ENCODE peak calls at places on chromosomes 7 and 10, in four cellular contexts. One of them, this sample, is unnamed.

GRCh38 chr10:124732931-124733536 is 11.1 kb downstream of the FAM53B start:
- DNase-seq in H1: no peak
- DNase-seq in K562: no peak
- DNase-seq in HepG2: no peak
- DNase-seq in this sample: peak

GRCh38 chr7:129913428-129913827 is 39.3 kb downstream of the UBE2H start:
- DNase-seq in H1: no peak
- DNase-seq in K562: no peak
- DNase-seq in HepG2: no peak
- DNase-seq in this sample: no peak

GRCh38 chr7:25843467-25843866 is 308.5 kb upstream of the NFE2L3 start:
- DNase-seq in H1: no peak
- DNase-seq in K562: no peak
- DNase-seq in HepG2: no peak
- DNase-seq in this sample: no peak

GRCh38 chr10:51524041-51524440 is 175.4 kb downstream of the CSTF2T start:
- DNase-seq in H1: no peak
- DNase-seq in K562: no peak
- DNase-seq in HepG2: no peak
- DNase-seq in this sample: no peak

GRCh38 chr10:12418000-12418399 is 68.7 kb downstream of the CAMK1D start:
- DNase-seq in H1: no peak
- DNase-seq in K562: no peak
- DNase-seq in HepG2: no peak
- DNase-seq in this sample: no peak

GRCh38 chr7:79293655-79294142 is 159.8 kb downstream of the MAGI2 start:
- DNase-seq in H1: no peak
- DNase-seq in K562: no peak
- DNase-seq in HepG2: peak
- DNase-seq in this sample: no peak

GRCh38 chr10:88149906-88150305 is 286.5 kb downstream of the PTEN start:
- DNase-seq in H1: no peak
- DNase-seq in K562: no peak
- DNase-seq in HepG2: no peak
- DNase-seq in this sample: no peak

GRCh38 chr7:117502338-117502737 is 22.5 kb downstream of the CFTR start:
- DNase-seq in H1: no peak
- DNase-seq in K562: no peak
- DNase-seq in HepG2: no peak
- DNase-seq in this sample: no peak

GRCh38 chr7:105268056-105268455 is 120.7 kb downstream of the SRPK2 start:
- DNase-seq in H1: no peak
- DNase-seq in K562: no peak
- DNase-seq in HepG2: no peak
- DNase-seq in this sample: no peak

GRCh38 chr7:112481833-112482669 is 1.3 kb downstream of the LSMEM1 start:
- DNase-seq in H1: peak
- DNase-seq in K562: peak
- DNase-seq in HepG2: no peak
- DNase-seq in this sample: no peak

GRCh38 chr7:20784311-20785210 is 2.1 kb downstream of the SP8 start:
- DNase-seq in H1: no peak
- DNase-seq in K562: no peak
- DNase-seq in HepG2: no peak
- DNase-seq in this sample: no peak

GRCh38 chr10:44761076-44761475 is 150.1 kb upstream of the TMEM72 start:
- DNase-seq in H1: no peak
- DNase-seq in K562: no peak
- DNase-seq in HepG2: no peak
- DNase-seq in this sample: no peak

GRCh38 chr10:100349087-100349486 is 2.1 kb downstream of the SCD start:
- DNase-seq in H1: no peak
- DNase-seq in K562: no peak
- DNase-seq in HepG2: no peak
- DNase-seq in this sample: no peak

GRCh38 chr10:122421054-122421625 is 33.3 kb upstream of the ARMS2 start:
- DNase-seq in H1: no peak
- DNase-seq in K562: no peak
- DNase-seq in HepG2: no peak
- DNase-seq in this sample: no peak

GRCh38 chr7:55545496-55545895 is 26.8 kb downstream of the VOPP1 start:
- DNase-seq in H1: no peak
- DNase-seq in K562: no peak
- DNase-seq in HepG2: no peak
- DNase-seq in this sample: no peak

GRCh38 chr10:125203186-125203800 is 42.9 kb upstream of the CTBP2 start:
- DNase-seq in H1: no peak
- DNase-seq in K562: no peak
- DNase-seq in HepG2: no peak
- DNase-seq in this sample: no peak

GRCh38 chr7:75772081-75773077 is at the start of gene CCL26:
- DNase-seq in H1: no peak
- DNase-seq in K562: no peak
- DNase-seq in HepG2: peak
- DNase-seq in this sample: no peak

GRCh38 chr10:51862149-51862548 is 162.8 kb upstream of the CSTF2T start:
- DNase-seq in H1: no peak
- DNase-seq in K562: no peak
- DNase-seq in HepG2: no peak
- DNase-seq in this sample: no peak

GRCh38 chr10:66654861-66655260 is 271.0 kb upstream of the LRRTM3 start:
- DNase-seq in H1: no peak
- DNase-seq in K562: no peak
- DNase-seq in HepG2: no peak
- DNase-seq in this sample: no peak

GRCh38 chr10:113320213-113320612 is 232.6 kb upstream of the HABP2 start:
- DNase-seq in H1: no peak
- DNase-seq in K562: no peak
- DNase-seq in HepG2: no peak
- DNase-seq in this sample: no peak

GRCh38 chr7:128031901-128032604 is 816 bp upstream of the LRRC4 start:
- DNase-seq in H1: no peak
- DNase-seq in K562: no peak
- DNase-seq in HepG2: no peak
- DNase-seq in this sample: no peak

GRCh38 chr10:45155784-45156183 is 155.1 kb downstream of the ZNF22 start:
- DNase-seq in H1: no peak
- DNase-seq in K562: peak
- DNase-seq in HepG2: peak
- DNase-seq in this sample: no peak

GRCh38 chr10:132448248-132448731 is 51.3 kb downstream of the PWWP2B start:
- DNase-seq in H1: no peak
- DNase-seq in K562: peak
- DNase-seq in HepG2: no peak
- DNase-seq in this sample: peak

GRCh38 chr7:141072548-141073172 is 1.2 kb upstream of the TMEM178B start:
- DNase-seq in H1: no peak
- DNase-seq in K562: no peak
- DNase-seq in HepG2: no peak
- DNase-seq in this sample: no peak

GRCh38 chr10:37754538-37755323 is 102.7 kb downstream of the ZNF248 start:
- DNase-seq in H1: no peak
- DNase-seq in K562: peak
- DNase-seq in HepG2: peak
- DNase-seq in this sample: no peak

GRCh38 chr10:101650841-101651240 is 44.1 kb downstream of the FBXW4 start:
- DNase-seq in H1: no peak
- DNase-seq in K562: no peak
- DNase-seq in HepG2: no peak
- DNase-seq in this sample: no peak

GRCh38 chr7:106284516-106285050 is at the start of gene NAMPT:
- DNase-seq in H1: no peak
- DNase-seq in K562: peak
- DNase-seq in HepG2: no peak
- DNase-seq in this sample: no peak

GRCh38 chr7:100122067-100122466 is 2.6 kb downstream of the CNPY4 start:
- DNase-seq in H1: no peak
- DNase-seq in K562: no peak
- DNase-seq in HepG2: peak
- DNase-seq in this sample: no peak

GRCh38 chr10:111990734-111991133 is 192.8 kb downstream of the GPAM start:
- DNase-seq in H1: no peak
- DNase-seq in K562: no peak
- DNase-seq in HepG2: no peak
- DNase-seq in this sample: no peak

GRCh38 chr7:152459724-152460251 is 24.0 kb upstream of the KMT2C start:
- DNase-seq in H1: no peak
- DNase-seq in K562: peak
- DNase-seq in HepG2: no peak
- DNase-seq in this sample: no peak

GRCh38 chr7:152465118-152465387 is 29.2 kb upstream of the KMT2C start:
- DNase-seq in H1: no peak
- DNase-seq in K562: no peak
- DNase-seq in HepG2: no peak
- DNase-seq in this sample: no peak

GRCh38 chr7:152463714-152464311 is 28.0 kb upstream of the KMT2C start:
- DNase-seq in H1: peak
- DNase-seq in K562: peak
- DNase-seq in HepG2: peak
- DNase-seq in this sample: peak

GRCh38 chr7:152464312-152465117 is 28.7 kb upstream of the KMT2C start:
- DNase-seq in H1: no peak
- DNase-seq in K562: peak
- DNase-seq in HepG2: peak
- DNase-seq in this sample: no peak

GRCh38 chr7:152462995-152463713 is 27.4 kb upstream of the KMT2C start:
- DNase-seq in H1: no peak
- DNase-seq in K562: no peak
- DNase-seq in HepG2: no peak
- DNase-seq in this sample: no peak
- TF ChIP-seq CREB1 in H1: no peak
- TF ChIP-seq CREB1 in K562: no peak
- TF ChIP-seq CREB1 in HepG2: no peak
- TF ChIP-seq CREB1 in this sample: no peak

DNA sequence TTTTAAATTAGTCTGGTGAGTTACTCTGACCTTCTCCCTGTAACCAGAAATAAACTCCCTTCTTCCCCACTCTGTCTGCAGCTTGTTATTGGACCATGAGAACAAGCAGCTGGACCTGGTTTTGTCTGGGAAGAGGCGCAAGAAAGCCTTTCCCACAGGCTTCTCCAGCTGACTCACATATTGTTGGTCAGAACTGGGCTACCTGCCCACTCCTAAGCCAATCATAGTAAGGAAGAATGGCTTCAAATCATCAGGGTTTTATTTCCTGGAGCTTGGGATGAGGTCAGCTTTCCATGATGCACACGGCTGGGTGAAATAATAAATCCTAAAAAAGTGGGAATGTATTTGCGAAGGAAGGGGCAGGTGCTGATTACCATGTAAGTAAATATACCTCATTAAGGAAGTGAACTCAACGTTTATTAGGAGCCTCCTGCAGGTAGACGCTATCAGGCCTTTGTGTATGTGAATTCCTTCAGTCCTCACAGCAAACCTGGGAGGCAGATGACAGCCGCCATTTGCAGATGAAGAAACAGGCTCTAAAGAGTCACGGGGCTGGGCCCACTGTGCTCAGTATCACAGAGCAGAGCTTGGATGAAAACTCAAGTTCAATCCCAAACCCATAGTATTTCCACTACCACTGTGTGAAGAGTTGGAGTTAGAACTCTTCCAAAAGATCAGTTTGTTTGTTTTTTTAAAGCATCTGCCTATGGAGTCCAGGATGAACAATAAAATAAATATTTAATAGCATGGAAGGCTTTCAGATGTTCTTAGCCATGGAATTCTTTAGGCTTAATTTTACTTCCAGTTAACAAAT is 32.7 kb downstream of the IL15RA start:
- DNase-seq in H1: no peak
- DNase-seq in K562: no peak
- DNase-seq in HepG2: no peak
- DNase-seq in this sample: no peak
- TF ChIP-seq KDM1A in H1: no peak
- TF ChIP-seq KDM1A in K562: no peak
- TF ChIP-seq KDM1A in HepG2: no peak
- TF ChIP-seq KDM1A in this sample: no peak

DNA sequence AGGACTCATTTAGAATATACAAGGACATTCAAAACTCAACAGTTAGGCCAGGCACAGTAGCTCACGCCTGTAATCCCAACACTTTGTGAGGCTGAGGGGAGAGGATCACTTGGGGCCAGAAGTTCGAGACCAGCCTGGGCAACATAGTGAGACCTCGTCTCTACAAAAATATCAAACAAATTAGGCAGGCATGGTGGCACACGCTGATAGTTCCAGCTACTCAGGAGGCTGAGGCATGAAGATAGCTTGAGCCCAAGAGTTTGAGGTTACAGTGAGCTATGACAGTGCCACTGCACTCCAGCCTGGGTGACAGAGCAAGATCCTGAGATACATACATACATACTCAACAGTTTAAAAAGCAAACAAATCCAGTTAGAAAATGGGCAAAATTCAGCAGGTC is 44.9 kb downstream of the GNA12 start:
- DNase-seq in H1: no peak
- DNase-seq in K562: no peak
- DNase-seq in HepG2: no peak
- DNase-seq in this sample: no peak
- TF ChIP-seq CREB1 in H1: no peak
- TF ChIP-seq CREB1 in K562: no peak
- TF ChIP-seq CREB1 in HepG2: no peak
- TF ChIP-seq CREB1 in this sample: no peak

DNA sequence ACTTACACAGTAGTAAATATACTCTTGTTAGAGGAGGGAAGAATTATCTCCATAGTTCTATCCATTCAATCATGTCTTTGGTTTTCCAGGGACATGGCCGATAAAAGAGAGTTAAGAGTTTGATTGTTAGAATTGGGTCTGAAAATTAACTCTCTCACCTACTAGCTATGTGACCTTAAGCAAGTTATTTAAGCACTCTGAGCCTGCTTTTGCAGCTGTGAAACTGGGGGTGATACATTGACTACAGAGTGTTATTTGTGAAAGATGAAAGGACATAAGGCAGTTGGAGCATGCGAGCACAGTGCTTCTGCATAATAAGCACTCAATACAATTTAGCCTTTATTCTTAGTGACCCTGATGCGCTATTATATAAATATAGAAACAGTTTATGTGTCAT is 96.9 kb upstream of the PTN start:
- DNase-seq in H1: no peak
- DNase-seq in K562: no peak
- DNase-seq in HepG2: no peak
- DNase-seq in this sample: no peak
- TF ChIP-seq KDM1A in H1: no peak
- TF ChIP-seq KDM1A in K562: no peak
- TF ChIP-seq KDM1A in HepG2: no peak
- TF ChIP-seq KDM1A in this sample: no peak